ENCODE peak calls at places on chromosomes 11 and 22, in four cellular contexts. T is K562, U is A549, C is HepG2. O is an unnamed sample.

GRCh38 chr11:9001736-9002135 is 2.1 kb downstream of the NRIP3 start:
- DNase-seq in T (no peak), U (no peak), C (no peak), O (no peak)

GRCh38 chr22:45201678-45202332 is 38.1 kb downstream of the NUP50 start:
- DNase-seq in T (no peak), U (no peak), C (no peak), O (no peak)

GRCh38 chr11:67371549-67372231 is 1.7 kb downstream of the CLCF1 start:
- DNase-seq in T (peak; percentile 63), U (peak; percentile 72), C (peak; percentile 34), O (peak; percentile 48)

GRCh38 chr11:81165164-81165563 is 1568.5 kb downstream of the FAM181B start:
- DNase-seq in T (no peak), U (no peak), C (no peak), O (no peak)

GRCh38 chr11:89498845-89499448 is 7.8 kb upstream of the NOX4 start:
- DNase-seq in T (peak; percentile 11), U (no peak), C (peak; percentile 8), O (peak; percentile 37)

GRCh38 chr11:66336234-66337102 is at the start of gene RIN1:
- DNase-seq in T (peak; percentile 85), U (peak; percentile 93), C (peak; percentile 89), O (peak; percentile 57)

GRCh38 chr22:22450343-22450839 is 58.2 kb downstream of the ZNF280B start:
- DNase-seq in T (no peak), U (no peak), C (no peak), O (no peak)

GRCh38 chr11:67001332-67001731 is 21.6 kb upstream of the SYT12 start:
- DNase-seq in T (no peak), U (no peak), C (no peak), O (no peak)

GRCh38 chr22:40040927-40041326 is 46.2 kb downstream of the FAM83F start:
- DNase-seq in T (peak; percentile 25), U (no peak), C (no peak), O (no peak)

GRCh38 chr22:27470169-27470772 is 331.3 kb downstream of the MN1 start:
- DNase-seq in T (no peak), U (no peak), C (no peak), O (no peak)

GRCh38 chr11:44927174-44927661 is 23.5 kb downstream of the TP53I11 start:
- DNase-seq in T (peak; percentile 82), U (peak; percentile 79), C (peak; percentile 43), O (peak; percentile 89)

GRCh38 chr11:118947091-118947490 is 9.0 kb upstream of the UPK2 start:
- DNase-seq in T (no peak), U (no peak), C (no peak), O (no peak)

GRCh38 chr22:26851125-26851524 is 193.7 kb downstream of the MIAT start:
- DNase-seq in T (no peak), U (no peak), C (no peak), O (no peak)

GRCh38 chr11:92413757-92414513 is 189.3 kb downstream of the FAT3 start:
- DNase-seq in T (no peak), U (no peak), C (no peak), O (no peak)

GRCh38 chr11:72730243-72730642 is 22.0 kb downstream of the ARAP1 start:
- DNase-seq in T (no peak), U (no peak), C (no peak), O (no peak)

GRCh38 chr22:37686002-37686982 is at the start of gene NOL12:
- DNase-seq in T (peak; percentile 87), U (peak; percentile 62), C (peak; percentile 78), O (peak; percentile 84)

GRCh38 chr11:116278076-116278475 is 494.7 kb downstream of the BUD13 start:
- DNase-seq in T (no peak), U (no peak), C (no peak), O (no peak)

GRCh38 chr11:47496808-47497207 is 47.9 kb upstream of the RAPSN start:
- DNase-seq in T (no peak), U (no peak), C (no peak), O (no peak)

GRCh38 chr22:47162865-47163264 is 400.4 kb downstream of the TBC1D22A start:
- DNase-seq in T (no peak), U (no peak), C (no peak), O (peak; percentile 3)

GRCh38 chr22:47240116-47240515 is 477.7 kb downstream of the TBC1D22A start:
- DNase-seq in T (no peak), U (no peak), C (no peak), O (no peak)

GRCh38 chr22:22840778-22841177 is 46.8 kb upstream of the IGLL5 start:
- DNase-seq in T (no peak), U (no peak), C (no peak), O (no peak)

GRCh38 chr11:81892770-81893635 is 840.7 kb downstream of the FAM181B start:
- DNase-seq in T (no peak), U (no peak), C (no peak), O (no peak)

GRCh38 chr11:131664811-131665210 is 294.4 kb downstream of the NTM start:
- DNase-seq in T (no peak), U (no peak), C (no peak), O (no peak)

GRCh38 chr11:116598556-116598955 is 174.2 kb downstream of the BUD13 start:
- DNase-seq in T (no peak), U (no peak), C (no peak), O (no peak)

GRCh38 chr11:76916712-76917111 is 56.0 kb downstream of the ACER3 start:
- DNase-seq in T (no peak), U (no peak), C (peak; percentile 63), O (no peak)

GRCh38 chr22:44871782-44872181 is 119.4 kb downstream of the ARHGAP8 start:
- DNase-seq in T (no peak), U (no peak), C (no peak), O (no peak)

GRCh38 chr22:20957691-20958440 is 9.2 kb upstream of the AIFM3 start:
- DNase-seq in T (no peak), U (peak; percentile 61), C (no peak), O (peak; percentile 58)

GRCh38 chr11:68843703-68844312 is 2.1 kb upstream of the CPT1A start:
- DNase-seq in T (no peak), U (no peak), C (peak; percentile 67), O (peak; percentile 80)

GRCh38 chr11:127133061-127133460 is 132.5 kb upstream of the KIRREL3 start:
- DNase-seq in T (no peak), U (no peak), C (no peak), O (no peak)

GRCh38 chr11:35138058-35138457 is 913 bp upstream of the CD44 start:
- DNase-seq in T (no peak), U (no peak), C (no peak), O (no peak)

GRCh38 chr11:98069861-98070260 is 950.9 kb upstream of the CNTN5 start:
- DNase-seq in T (no peak), U (no peak), C (no peak), O (no peak)

GRCh38 chr11:61725632-61726280 is 26.7 kb upstream of the MYRF start:
- DNase-seq in T (no peak), U (no peak), C (no peak), O (no peak)

GRCh38 chr22:43186272-43187170 is at the start of gene TTLL12:
- DNase-seq in T (peak; percentile 68), U (peak; percentile 21), C (no peak), O (peak; percentile 54)

GRCh38 chr11:113773092-113773415 is 438 bp downstream of the ZW10 start:
- DNase-seq in T (peak; percentile 50), U (peak; percentile 5), C (peak; percentile 6), O (peak; percentile 23)

GRCh38 chr22:45402466-45402865 is 10.9 kb downstream of the SMC1B start:
- DNase-seq in T (no peak), U (no peak), C (no peak), O (no peak)

GRCh38 chr11:18352581-18352980 is 30.2 kb downstream of the GTF2H1 start:
- DNase-seq in T (no peak), U (no peak), C (no peak), O (no peak)

GRCh38 chr11:108388576-108388975 is 78.8 kb downstream of the C11orf65 start:
- DNase-seq in T (no peak), U (no peak), C (no peak), O (no peak)

GRCh38 chr22:30486661-30487115 is 14.9 kb upstream of the SEC14L3 start:
- DNase-seq in T (no peak), U (peak; percentile 24), C (no peak), O (no peak)

GRCh38 chr11:129313588-129314288 is 61.9 kb upstream of the BARX2 start:
- DNase-seq in T (no peak), U (no peak), C (no peak), O (no peak)
- TF ChIP-seq USF2 in T (no peak), U (no peak), C (no peak), O (no peak)

DNA sequence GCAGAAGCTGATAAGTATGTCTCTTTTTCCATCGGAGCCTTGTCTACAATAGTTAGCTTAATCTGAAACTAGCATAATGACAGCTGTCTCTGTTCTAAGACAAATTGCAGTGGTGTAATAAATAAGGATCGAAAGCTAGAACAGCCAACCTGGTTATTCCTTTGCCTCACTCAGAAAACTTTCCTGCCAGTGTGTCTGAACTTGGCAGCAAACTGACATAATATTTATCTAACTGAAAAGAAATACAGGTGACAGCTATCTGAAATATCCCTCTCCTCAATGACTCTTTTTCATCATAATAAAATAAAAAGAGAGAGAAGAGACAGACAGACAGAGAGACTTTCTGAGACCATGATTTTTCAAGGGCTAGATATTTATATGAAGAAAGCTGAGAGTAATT is 642.5 kb downstream of the LRRC4C start:
- DNase-seq in T (no peak), U (no peak), C (no peak), O (no peak)
- TF ChIP-seq NR3C1 in T (no peak), U (no peak), C (no peak), O (no peak)

DNA sequence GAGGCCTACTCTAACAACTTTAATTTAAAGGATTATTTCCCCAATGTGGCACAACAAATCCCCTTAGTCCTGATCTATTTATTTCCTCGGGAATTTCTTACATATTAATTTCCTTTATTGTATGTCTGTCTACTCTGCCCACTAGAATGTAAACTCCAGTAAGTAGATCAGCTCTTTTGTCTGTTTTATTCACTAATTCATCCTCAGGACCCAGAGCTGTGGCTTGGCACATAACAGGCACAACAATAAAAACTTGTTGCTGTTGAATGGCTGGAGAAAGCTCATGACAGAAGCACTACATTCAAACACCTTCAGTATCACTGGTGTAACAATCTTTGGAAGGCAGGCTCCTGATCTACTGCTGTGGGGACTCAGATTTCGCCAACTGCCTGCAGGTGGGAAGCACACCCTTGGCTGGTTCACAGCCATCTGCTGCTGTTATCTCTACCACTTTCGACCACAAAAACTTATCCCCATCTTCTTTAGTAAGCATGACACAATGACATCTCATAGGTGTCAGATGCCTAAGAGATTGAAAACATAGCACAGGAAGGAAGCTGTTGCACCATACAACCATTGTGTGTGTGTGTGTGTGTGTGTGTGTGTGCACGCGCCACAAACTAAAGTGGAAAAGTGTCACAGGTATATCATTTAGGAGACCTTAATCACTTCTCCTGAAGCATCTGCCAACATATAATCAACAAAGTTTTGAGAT is 11.9 kb downstream of the HIRA start:
- DNase-seq in T (peak; percentile 87), U (no peak), C (no peak), O (no peak)
- TF ChIP-seq USF2 in T (no peak), U (no peak), C (no peak), O (no peak)

DNA sequence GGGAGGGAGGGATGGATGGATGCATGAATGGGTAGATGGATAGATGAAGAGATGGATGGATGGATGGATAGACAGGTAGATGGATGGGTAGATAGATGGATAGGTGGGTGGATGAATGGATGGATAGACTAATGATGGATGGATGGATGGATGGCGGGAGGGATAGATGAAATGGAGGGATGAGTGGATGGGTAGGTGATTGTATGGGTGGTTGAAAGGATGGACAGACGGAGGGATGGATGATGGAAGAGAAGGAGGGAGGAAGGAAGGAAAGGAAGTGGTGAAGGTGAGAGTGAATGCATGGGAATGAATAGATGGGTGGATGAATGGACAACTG is 3.7 kb upstream of the TNNT3 start:
- DNase-seq in T (no peak), U (no peak), C (no peak), O (no peak)
- TF ChIP-seq NR3C1 in T (no peak), U (no peak), C (no peak), O (no peak)

O was measured in WTC11.